ENCODE peak calls at places on chromosomes 2 and 18, in six cellular contexts. U is K562, S is SK-N-SH, H is H1, W is endothelial cell of umbilical vein, T is HepG2. O is an unnamed sample. For H4K20me1, the result is how much of the 10 kb centered on the place peaks cover.

GRCh38 chr2:103445356-103445755 is 683.5 kb downstream of the TMEM182 start:
- DNase-seq in T (no peak), W (no peak), U (peak), S (no peak), H (no peak), O (no peak)

GRCh38 chr2:220143336-220143735 is 515.9 kb downstream of the SLC4A3 start:
- DNase-seq in U (no peak), S (no peak), T (peak), W (no peak), H (no peak), O (peak)

GRCh38 chr18:26908906-26909305 is 43.4 kb upstream of the AQP4 start:
- DNase-seq in H (no peak), T (no peak), U (no peak), S (no peak), W (no peak), O (no peak)

GRCh38 chr2:202773576-202773975 is 98.0 kb downstream of the ICA1L start:
- DNase-seq in T (no peak), U (no peak), S (no peak), W (no peak), H (no peak), O (no peak)

GRCh38 chr2:128282976-128283810 is 35.5 kb downstream of the HS6ST1 start:
- DNase-seq in T (no peak), W (no peak), U (peak), S (peak), H (no peak), O (no peak)

GRCh38 chr2:223884399-223884798 is 47.0 kb upstream of the AP1S3 start:
- DNase-seq in T (no peak), H (no peak), S (no peak), W (no peak), U (no peak), O (no peak)

GRCh38 chr18:11752116-11752911 is 63.2 kb downstream of the GNAL start:
- DNase-seq in S (peak), W (no peak), T (no peak), U (peak), H (no peak), O (no peak)

GRCh38 chr2:159773426-159773825 is 24.6 kb downstream of the CD302 start:
- DNase-seq in W (no peak), H (no peak), S (no peak), T (no peak), U (no peak), O (no peak)

GRCh38 chr18:519019-519879 is 18.7 kb upstream of the COLEC12 start:
- DNase-seq in H (no peak), W (peak), S (no peak), T (no peak), U (peak), O (no peak)

GRCh38 chr18:22031581-22031980 is 137.8 kb upstream of the GATA6 start:
- DNase-seq in W (no peak), H (no peak), S (no peak), T (no peak), U (no peak), O (no peak)

GRCh38 chr2:239758325-239758877 is 266.7 kb downstream of the NDUFA10 start:
- DNase-seq in H (no peak), U (no peak), W (no peak), T (no peak), S (no peak), O (no peak)

GRCh38 chr2:170362895-170363582 is 185.1 kb downstream of the MYO3B start:
- DNase-seq in U (peak), H (no peak), T (no peak), W (no peak), S (no peak), O (no peak)

GRCh38 chr18:10354241-10354811 is 100.1 kb upstream of the APCDD1 start:
- DNase-seq in T (no peak), U (no peak), W (peak), S (no peak), H (no peak), O (no peak)

GRCh38 chr2:155546715-155547555 is 785.6 kb downstream of the NR4A2 start:
- DNase-seq in S (peak), U (peak), H (no peak), W (no peak), T (no peak), O (no peak)

GRCh38 chr2:48112911-48113687 is 206.8 kb upstream of the FBXO11 start:
- DNase-seq in T (peak), S (no peak), H (no peak), U (no peak), W (no peak), O (no peak)

GRCh38 chr2:3007135-3007534 is 370.5 kb downstream of the EIPR1 start:
- DNase-seq in U (no peak), W (no peak), H (no peak), T (no peak), S (no peak), O (no peak)

GRCh38 chr2:62505109-62505508 is 886 bp downstream of the TMEM17 start:
- DNase-seq in U (peak), H (no peak), W (peak), T (no peak), S (no peak), O (no peak)

GRCh38 chr2:216156822-216157221 is 47.7 kb downstream of the XRCC5 start:
- DNase-seq in T (no peak), S (no peak), U (no peak), H (no peak), W (no peak), O (no peak)

DNA sequence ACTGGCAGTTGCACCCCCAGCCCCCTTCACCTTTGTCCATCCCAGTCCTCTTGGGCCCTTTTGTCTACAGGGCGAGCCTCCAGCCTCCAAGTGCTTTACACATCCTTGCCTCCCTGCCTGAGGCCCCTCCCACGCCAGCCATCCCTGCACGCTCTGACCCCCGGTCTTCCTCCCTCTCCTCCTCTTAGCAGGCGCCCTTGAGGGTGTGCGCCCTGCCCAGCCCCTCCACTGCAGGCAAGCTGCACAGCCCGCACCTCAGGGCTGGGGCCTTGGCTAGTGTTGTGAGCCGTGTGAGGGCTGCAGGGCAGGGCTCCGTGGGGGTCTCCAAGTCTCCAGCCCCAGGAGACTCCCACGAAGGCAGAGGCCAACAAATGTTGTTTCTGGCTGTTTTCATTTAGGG is 6.9 kb downstream of the BOK start:
- DNase-seq in T (no peak), H (no peak), W (no peak), U (no peak), S (no peak), O (no peak)
- H4K20me1 ChIP-seq in T (under half), H (under half), W (under half), U (under half), S (under half), O (under half)

DNA sequence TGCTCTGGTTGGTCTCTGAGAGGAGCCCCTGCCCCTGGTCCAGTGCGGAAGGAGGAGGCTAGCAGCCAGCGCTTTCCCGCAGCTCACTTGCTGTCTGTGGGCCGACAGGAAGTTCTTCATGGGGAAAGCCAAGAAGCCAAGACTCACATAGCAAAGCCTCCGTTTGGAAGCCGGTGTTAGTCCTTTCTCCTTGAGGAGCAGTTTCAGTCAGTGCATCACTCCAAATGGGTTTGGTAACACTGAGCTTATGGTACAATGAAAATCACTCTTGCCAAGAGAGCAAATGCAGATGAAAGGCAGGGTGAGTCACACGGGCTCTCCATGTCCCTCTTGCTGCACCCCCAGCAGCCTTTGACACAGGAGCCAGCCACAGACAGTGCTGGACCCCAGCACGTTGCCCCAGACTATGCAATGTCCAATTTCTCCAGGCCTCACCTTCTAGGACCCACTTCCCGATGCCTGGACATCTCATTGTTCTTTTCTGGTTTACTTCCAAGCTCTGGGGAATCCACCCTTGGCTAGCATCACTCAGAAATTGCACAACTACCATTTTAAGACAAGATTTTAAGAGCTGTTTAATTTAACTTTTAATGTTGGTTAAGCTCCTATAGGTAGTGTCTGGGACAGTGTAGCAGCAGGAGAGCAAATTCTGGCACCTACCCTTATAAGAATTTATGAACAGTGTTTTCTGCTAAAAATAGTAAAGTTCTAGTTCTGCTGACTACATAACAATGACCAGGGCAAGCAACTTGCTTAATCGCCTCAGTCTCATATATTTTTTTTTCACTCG is 174.9 kb downstream of the ASB1 start:
- DNase-seq in H (no peak), S (no peak), T (no peak), W (no peak), U (no peak), O (no peak)
- TF ChIP-seq MAX in H (no peak), S (no peak), T (no peak), W (no peak), U (no peak), O (no peak)

DNA sequence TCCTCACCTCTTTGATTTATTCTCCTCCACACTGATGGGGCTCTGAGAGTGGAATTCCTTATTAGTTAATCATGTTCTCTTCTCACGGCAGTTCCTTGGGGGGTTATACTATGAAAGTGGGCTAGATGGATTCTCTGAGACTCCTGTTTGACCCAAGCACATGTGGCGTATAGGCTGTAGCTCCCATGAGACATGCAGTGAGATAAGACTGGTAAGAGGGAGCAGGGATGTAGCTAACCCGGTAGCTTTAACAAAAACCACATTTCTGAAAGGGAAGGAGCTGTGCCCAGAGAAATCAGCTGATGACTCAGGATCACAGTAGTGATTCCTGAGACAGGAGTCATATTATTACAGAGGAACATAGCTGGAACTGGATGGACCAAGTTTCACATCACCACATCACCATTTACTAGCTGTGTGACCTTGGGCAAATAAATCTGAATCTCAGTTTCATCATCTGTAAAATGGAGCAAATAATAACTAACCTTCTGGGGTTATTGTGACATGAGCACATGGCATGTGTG is 82.9 kb downstream of the CRIM1 start:
- DNase-seq in T (no peak), H (no peak), W (peak), U (no peak), S (peak), O (peak)
- H4K20me1 ChIP-seq in T (under half), H (under half), W (under half), U (under half), S (under half), O (under half)

DNA sequence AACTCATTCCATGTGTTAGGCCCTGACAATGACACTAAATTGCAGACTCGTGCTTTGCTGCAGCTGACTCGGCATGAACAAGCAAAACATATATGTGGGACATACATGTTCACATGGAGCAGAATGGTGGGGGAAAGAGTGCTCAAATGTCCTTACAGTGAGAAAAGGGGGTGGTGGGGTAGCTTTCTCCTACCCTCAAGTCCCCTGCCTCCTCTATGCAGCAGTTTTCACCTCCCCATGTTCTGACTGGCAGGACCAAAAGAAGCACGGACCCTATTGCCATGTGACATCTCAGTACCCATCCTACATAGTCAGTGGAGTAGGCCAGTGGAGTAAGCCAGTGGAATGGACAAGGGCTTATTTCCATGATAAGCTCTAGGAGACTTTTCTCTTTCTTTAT is 259.3 kb downstream of the TTC32 start:
- DNase-seq in W (no peak), T (no peak), H (no peak), U (no peak), S (no peak), O (no peak)
- TF ChIP-seq MAX in W (no peak), T (no peak), H (no peak), U (no peak), S (no peak), O (no peak)

GRCh38 chr18:79736846-79737245 is 57.2 kb downstream of the CTDP1 start:
- DNase-seq in W (no peak), T (no peak), S (no peak), U (no peak), H (no peak), O (no peak)
- H4K20me1 ChIP-seq in W (under half), T (under half), S (under half), U (under half), H (under half), O (under half)

GRCh38 chr2:145569108-145569507 is 1049.2 kb upstream of the ZEB2 start:
- DNase-seq in S (no peak), T (no peak), H (no peak), U (peak), W (no peak), O (no peak)
- TF ChIP-seq MAX in S (no peak), T (no peak), H (no peak), U (no peak), W (no peak), O (no peak)

DNA sequence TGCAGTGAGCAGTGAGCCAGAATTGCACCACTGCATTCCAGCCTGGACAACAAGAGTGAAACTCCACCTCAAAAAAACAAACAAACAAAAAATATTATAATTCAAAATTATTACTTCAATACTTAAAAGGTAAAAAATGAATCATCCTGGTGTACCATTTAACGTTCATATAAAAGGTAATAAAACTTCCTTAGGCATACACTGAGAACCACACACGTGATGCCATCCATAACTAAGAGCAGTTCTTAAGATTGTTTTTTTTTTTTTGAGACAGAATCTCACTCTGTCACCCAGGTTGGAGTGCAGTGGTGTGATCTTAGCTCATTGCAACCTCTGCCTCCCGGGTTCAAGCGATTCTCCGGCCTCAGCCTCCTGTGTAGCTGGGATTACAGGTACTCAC is 29.4 kb downstream of the YWHAQ start:
- DNase-seq in U (no peak), S (no peak), W (no peak), T (no peak), H (no peak), O (no peak)
- H4K20me1 ChIP-seq in U (under half), S (half or more), W (under half), T (under half), H (under half), O (under half)

DNA sequence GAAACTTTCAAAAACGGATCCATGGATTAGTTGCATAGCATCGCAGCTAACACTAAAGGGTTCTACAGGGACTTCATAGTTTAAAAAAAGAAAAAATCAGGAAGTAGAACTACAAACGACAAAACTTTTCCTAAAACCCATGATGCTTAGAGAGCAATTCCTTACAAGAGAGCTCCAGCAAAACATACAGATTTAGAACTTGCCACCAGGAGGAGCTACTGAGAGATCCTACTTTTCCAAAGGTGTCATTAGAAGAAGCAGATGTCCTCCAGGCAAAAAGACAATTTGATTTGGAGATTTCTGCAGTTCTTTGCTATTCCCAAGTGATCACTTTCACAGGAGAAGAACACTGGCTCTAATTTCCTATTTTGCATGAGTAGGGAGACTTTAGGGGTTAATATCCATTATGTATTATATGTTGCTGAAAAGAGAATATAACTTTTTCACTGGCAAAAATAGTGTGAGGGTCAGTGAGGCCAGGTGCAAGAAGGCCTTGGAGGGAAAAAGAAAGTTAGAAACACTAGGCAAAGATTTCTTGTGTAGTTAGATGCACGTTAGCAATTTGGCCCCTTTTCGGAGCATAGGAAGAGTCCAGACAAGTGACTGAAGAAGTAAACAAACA is 436.2 kb downstream of the SUCLG1 start:
- DNase-seq in S (peak), T (peak), W (peak), H (no peak), U (peak), O (peak)
- TF ChIP-seq MAX in S (no peak), T (no peak), W (no peak), H (no peak), U (no peak), O (no peak)

DNA sequence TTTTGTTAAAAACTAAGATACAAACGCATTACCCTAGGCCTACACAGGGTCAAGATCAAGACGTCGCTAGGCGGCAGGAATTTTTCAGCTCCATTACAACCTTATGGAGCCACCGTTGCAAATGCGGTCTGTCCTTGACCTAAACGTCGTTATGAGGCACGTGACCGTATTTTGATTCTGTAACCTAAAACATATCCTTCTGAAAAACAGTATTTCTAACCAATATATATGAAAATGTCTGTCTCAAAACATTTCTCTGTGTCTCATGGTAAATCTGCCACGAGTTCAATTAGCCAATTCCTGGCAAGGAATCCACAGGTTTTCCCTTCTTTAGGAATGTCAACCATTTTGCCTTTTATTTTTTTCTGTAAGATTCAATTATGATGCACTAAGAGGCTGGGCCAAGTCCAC is 1.7 kb downstream of the RTN4 start:
- DNase-seq in T (peak), H (no peak), S (peak), W (peak), U (peak), O (peak)
- H4K20me1 ChIP-seq in T (under half), H (under half), S (half or more), W (under half), U (under half), O (under half)

GRCh38 chr2:46564350-46564749 is 85.0 kb downstream of the TMEM247 start:
- DNase-seq in T (no peak), U (no peak), H (no peak), W (no peak), S (no peak), O (no peak)
- TF ChIP-seq MAX in T (no peak), U (no peak), H (no peak), W (no peak), S (no peak), O (no peak)

O was measured in HCT116.